ENCODE peak calls at places on chromosome 20, in six cellular contexts. One of them, this sample, is unnamed.

GRCh38 chr20:45347936-45348809 is at the start of gene SDC4:
- DNase-seq in skeletal muscle cell: no peak
- DNase-seq in activated naive CD8-positive, alpha-beta T cell treated with anti-CD3 and anti-CD28 coated beads, Interleukin-2, amount 10 ng/mL, durations not matched to agents 7 days and 5 days: peak; percentile 67
- DNase-seq in AML-193: no peak
- DNase-seq in HT1080: no peak
- DNase-seq in C1 segment of cervical spinal cord: no peak
- DNase-seq in this sample: peak; percentile 90

GRCh38 chr20:2707353-2708072 is 14.9 kb downstream of the EBF4 start:
- DNase-seq in activated naive CD8-positive, alpha-beta T cell treated with anti-CD3 and anti-CD28 coated beads, Interleukin-2, amount 10 ng/mL, durations not matched to agents 7 days and 5 days: no peak
- DNase-seq in C1 segment of cervical spinal cord: no peak
- DNase-seq in skeletal muscle cell: no peak
- DNase-seq in AML-193: no peak
- DNase-seq in HT1080: no peak
- DNase-seq in this sample: no peak

GRCh38 chr20:62876826-62877728 is 15.5 kb upstream of the TCFL5 start:
- DNase-seq in skeletal muscle cell: no peak
- DNase-seq in AML-193: no peak
- DNase-seq in HT1080: no peak
- DNase-seq in C1 segment of cervical spinal cord: peak; percentile 17
- DNase-seq in activated naive CD8-positive, alpha-beta T cell treated with anti-CD3 and anti-CD28 coated beads, Interleukin-2, amount 10 ng/mL, durations not matched to agents 7 days and 5 days: no peak
- DNase-seq in this sample: no peak

GRCh38 chr20:62787866-62788265 is 8.4 kb upstream of the MRGBP start:
- DNase-seq in AML-193: no peak
- DNase-seq in C1 segment of cervical spinal cord: no peak
- DNase-seq in skeletal muscle cell: no peak
- DNase-seq in HT1080: no peak
- DNase-seq in activated naive CD8-positive, alpha-beta T cell treated with anti-CD3 and anti-CD28 coated beads, Interleukin-2, amount 10 ng/mL, durations not matched to agents 7 days and 5 days: no peak
- DNase-seq in this sample: no peak

GRCh38 chr20:63534427-63534830 is 2.7 kb downstream of the PTK6 start:
- DNase-seq in HT1080: no peak
- DNase-seq in skeletal muscle cell: no peak
- DNase-seq in AML-193: no peak
- DNase-seq in activated naive CD8-positive, alpha-beta T cell treated with anti-CD3 and anti-CD28 coated beads, Interleukin-2, amount 10 ng/mL, durations not matched to agents 7 days and 5 days: no peak
- DNase-seq in C1 segment of cervical spinal cord: no peak
- DNase-seq in this sample: no peak

GRCh38 chr20:17786221-17786718 is 86.5 kb downstream of the BANF2 start:
- DNase-seq in AML-193: no peak
- DNase-seq in C1 segment of cervical spinal cord: no peak
- DNase-seq in activated naive CD8-positive, alpha-beta T cell treated with anti-CD3 and anti-CD28 coated beads, Interleukin-2, amount 10 ng/mL, durations not matched to agents 7 days and 5 days: no peak
- DNase-seq in HT1080: peak; percentile 47
- DNase-seq in skeletal muscle cell: peak; percentile 56
- DNase-seq in this sample: peak; percentile 20

GRCh38 chr20:57930328-57930727 is 220.5 kb upstream of the PMEPA1 start:
- DNase-seq in C1 segment of cervical spinal cord: no peak
- DNase-seq in skeletal muscle cell: no peak
- DNase-seq in HT1080: no peak
- DNase-seq in activated naive CD8-positive, alpha-beta T cell treated with anti-CD3 and anti-CD28 coated beads, Interleukin-2, amount 10 ng/mL, durations not matched to agents 7 days and 5 days: no peak
- DNase-seq in AML-193: no peak
- DNase-seq in this sample: no peak

GRCh38 chr20:39412091-39412490 is 449.9 kb downstream of the DHX35 start:
- DNase-seq in HT1080: no peak
- DNase-seq in C1 segment of cervical spinal cord: no peak
- DNase-seq in activated naive CD8-positive, alpha-beta T cell treated with anti-CD3 and anti-CD28 coated beads, Interleukin-2, amount 10 ng/mL, durations not matched to agents 7 days and 5 days: no peak
- DNase-seq in AML-193: no peak
- DNase-seq in skeletal muscle cell: no peak
- DNase-seq in this sample: no peak

GRCh38 chr20:32966881-32967781 is 37.1 kb downstream of the SUN5 start:
- DNase-seq in activated naive CD8-positive, alpha-beta T cell treated with anti-CD3 and anti-CD28 coated beads, Interleukin-2, amount 10 ng/mL, durations not matched to agents 7 days and 5 days: peak; percentile 69
- DNase-seq in skeletal muscle cell: no peak
- DNase-seq in HT1080: no peak
- DNase-seq in C1 segment of cervical spinal cord: no peak
- DNase-seq in AML-193: no peak
- DNase-seq in this sample: no peak

GRCh38 chr20:1908191-1908590 is 13.0 kb downstream of the SIRPA start:
- DNase-seq in skeletal muscle cell: no peak
- DNase-seq in AML-193: no peak
- DNase-seq in C1 segment of cervical spinal cord: no peak
- DNase-seq in activated naive CD8-positive, alpha-beta T cell treated with anti-CD3 and anti-CD28 coated beads, Interleukin-2, amount 10 ng/mL, durations not matched to agents 7 days and 5 days: no peak
- DNase-seq in HT1080: no peak
- DNase-seq in this sample: no peak

GRCh38 chr20:25223179-25223661 is 24.7 kb upstream of the PYGB start:
- DNase-seq in activated naive CD8-positive, alpha-beta T cell treated with anti-CD3 and anti-CD28 coated beads, Interleukin-2, amount 10 ng/mL, durations not matched to agents 7 days and 5 days: no peak
- DNase-seq in C1 segment of cervical spinal cord: no peak
- DNase-seq in AML-193: no peak
- DNase-seq in skeletal muscle cell: peak; percentile 88
- DNase-seq in HT1080: peak; percentile 99
- DNase-seq in this sample: peak; percentile 98

GRCh38 chr20:57330998-57331397 is 1.4 kb downstream of the SPO11 start:
- DNase-seq in activated naive CD8-positive, alpha-beta T cell treated with anti-CD3 and anti-CD28 coated beads, Interleukin-2, amount 10 ng/mL, durations not matched to agents 7 days and 5 days: no peak
- DNase-seq in HT1080: no peak
- DNase-seq in C1 segment of cervical spinal cord: no peak
- DNase-seq in skeletal muscle cell: no peak
- DNase-seq in AML-193: no peak
- DNase-seq in this sample: no peak